ENCODE peak calls at places on chromosomes 5 and 9, in eight cellular contexts. J, Q, Y, S, I, B, X and U are unnamed samples.

GRCh38 chr5:155008669-155009068 is 4.9 kb upstream of the KIF4B start:
- DNase-seq in J (no peak), Q (no peak), Y (no peak), S (no peak), I (no peak), B (no peak), X (no peak), U (no peak)

GRCh38 chr5:174323878-174324281 is 278.4 kb downstream of the NSG2 start:
- DNase-seq in J (no peak), Q (peak), Y (no peak), S (peak), I (no peak), B (no peak), X (no peak), U (peak)

GRCh38 chr5:149082271-149082670 is 19.4 kb upstream of the SH3TC2 start:
- DNase-seq in J (no peak), Q (no peak), Y (no peak), S (no peak), I (no peak), B (no peak), X (no peak), U (no peak)

GRCh38 chr5:149798466-149798865 is 68.4 kb downstream of the PPARGC1B start:
- DNase-seq in J (no peak), Q (no peak), Y (no peak), S (no peak), I (no peak), B (no peak), X (no peak), U (no peak)

GRCh38 chr9:114025196-114025753 is 52.8 kb downstream of the AMBP start:
- DNase-seq in J (no peak), Q (no peak), Y (no peak), S (no peak), I (no peak), B (no peak), X (no peak), U (no peak)

GRCh38 chr5:147464211-147464610 is 45.7 kb downstream of the DPYSL3 start:
- DNase-seq in J (no peak), Q (no peak), Y (no peak), S (peak), I (peak), B (no peak), X (no peak), U (peak)

GRCh38 chr9:16689352-16689938 is 181.0 kb downstream of the BNC2 start:
- DNase-seq in J (no peak), Q (no peak), Y (no peak), S (peak), I (no peak), B (no peak), X (no peak), U (peak)

GRCh38 chr9:121839726-121840500 is 188.5 kb downstream of the DAB2IP start:
- DNase-seq in J (no peak), Q (no peak), Y (no peak), S (no peak), I (no peak), B (no peak), X (no peak), U (no peak)

GRCh38 chr5:88159591-88159990 is 109.1 kb downstream of the TMEM161B start:
- DNase-seq in J (no peak), Q (peak), Y (no peak), S (no peak), I (no peak), B (no peak), X (no peak), U (no peak)

GRCh38 chr9:86764230-86765039 is 182.9 kb downstream of the GAS1 start:
- DNase-seq in J (no peak), Q (no peak), Y (no peak), S (no peak), I (no peak), B (no peak), X (peak), U (no peak)

GRCh38 chr5:135296900-135297816 is 101.9 kb downstream of the MACROH2A1 start:
- DNase-seq in J (no peak), Q (no peak), Y (no peak), S (no peak), I (no peak), B (no peak), X (no peak), U (no peak)

GRCh38 chr9:107340920-107341632 is 58.0 kb downstream of the RAD23B start:
- DNase-seq in J (no peak), Q (peak), Y (peak), S (peak), I (peak), B (peak), X (peak), U (peak)

GRCh38 chr9:12719431-12719830 is 26.2 kb downstream of the TYRP1 start:
- DNase-seq in J (no peak), Q (no peak), Y (no peak), S (peak), I (peak), B (no peak), X (peak), U (peak)

GRCh38 chr5:82603280-82603987 is 325.3 kb upstream of the RPS23 start:
- DNase-seq in J (no peak), Q (no peak), Y (no peak), S (no peak), I (no peak), B (no peak), X (no peak), U (no peak)

GRCh38 chr5:111848374-111848914 is 91.5 kb upstream of the NREP start:
- DNase-seq in J (no peak), Q (peak), Y (no peak), S (peak), I (no peak), B (no peak), X (no peak), U (peak)

GRCh38 chr9:68585034-68585761 is 44.5 kb upstream of the TMEM252 start:
- DNase-seq in J (no peak), Q (no peak), Y (no peak), S (no peak), I (no peak), B (no peak), X (no peak), U (no peak)

GRCh38 chr5:766666-767431 is 17.7 kb downstream of the ZDHHC11B start:
- DNase-seq in J (no peak), Q (no peak), Y (no peak), S (no peak), I (no peak), B (no peak), X (no peak), U (no peak)

GRCh38 chr9:109755040-109755439 is 25.0 kb upstream of the PALM2AKAP2 start:
- DNase-seq in J (no peak), Q (no peak), Y (no peak), S (no peak), I (no peak), B (no peak), X (no peak), U (peak)

GRCh38 chr9:120210301-120210700 is 369.7 kb downstream of the CDK5RAP2 start:
- DNase-seq in J (no peak), Q (no peak), Y (no peak), S (no peak), I (no peak), B (no peak), X (no peak), U (no peak)

GRCh38 chr9:114117996-114118830 is 19.1 kb upstream of the KIF12 start:
- DNase-seq in J (no peak), Q (peak), Y (no peak), S (no peak), I (no peak), B (no peak), X (no peak), U (no peak)

GRCh38 chr5:31942546-31942945 is 231.6 kb downstream of the GOLPH3 start:
- DNase-seq in J (no peak), Q (no peak), Y (no peak), S (no peak), I (no peak), B (no peak), X (no peak), U (peak)

GRCh38 chr9:114958021-114958846 is 27.8 kb upstream of the TNFSF8 start:
- DNase-seq in J (no peak), Q (peak), Y (no peak), S (no peak), I (no peak), B (peak), X (peak), U (no peak)

GRCh38 chr5:61840354-61840753 is 465.7 kb upstream of the KIF2A start:
- DNase-seq in J (no peak), Q (no peak), Y (no peak), S (no peak), I (no peak), B (no peak), X (no peak), U (no peak)

GRCh38 chr9:83355024-83355444 is 183.2 kb downstream of the FRMD3 start:
- DNase-seq in J (no peak), Q (no peak), Y (no peak), S (no peak), I (peak), B (no peak), X (peak), U (peak)